ENCODE peak calls at places on chromosomes 11 and 22, in eight cellular contexts. C, Z, G, M, D, J, H and R are unnamed samples.

GRCh38 chr11:87219266-87219665 is 181.5 kb downstream of the TMEM135 start:
- DNase-seq in C (no peak), Z (no peak), G (no peak), M (no peak), D (no peak), J (peak; percentile 42), H (peak; percentile 15), R (no peak)

GRCh38 chr22:23283591-23284503 is 103.5 kb downstream of the BCR start:
- DNase-seq in C (no peak), Z (no peak), G (no peak), M (no peak), D (no peak), J (no peak), H (no peak), R (no peak)

GRCh38 chr11:88363566-88364169 is 26.1 kb upstream of the CTSC start:
- DNase-seq in C (no peak), Z (no peak), G (no peak), M (no peak), D (no peak), J (no peak), H (peak; percentile 67), R (no peak)

GRCh38 chr22:28017859-28018258 is 98.8 kb upstream of the PITPNB start:
- DNase-seq in C (peak; percentile 0), Z (peak; percentile 65), G (no peak), M (peak; percentile 28), D (peak; percentile 14), J (no peak), H (no peak), R (peak; percentile 6)

GRCh38 chr11:7252683-7253213 is 1.0 kb downstream of the SYT9 start:
- DNase-seq in C (no peak), Z (no peak), G (no peak), M (peak; percentile 41), D (no peak), J (peak; percentile 13), H (no peak), R (peak; percentile 4)

GRCh38 chr11:65040520-65041205 is 347 bp upstream of the SAC3D1 start:
- DNase-seq in C (peak; percentile 92), Z (peak; percentile 97), G (peak; percentile 96), M (peak; percentile 94), D (peak; percentile 89), J (peak; percentile 95), H (peak; percentile 94), R (peak; percentile 91)

GRCh38 chr11:47406896-47407745 is 1.3 kb upstream of the SLC39A13 start:
- DNase-seq in C (no peak), Z (no peak), G (no peak), M (no peak), D (no peak), J (no peak), H (no peak), R (no peak)

GRCh38 chr22:30246962-30247376 is 410 bp upstream of the LIF start:
- DNase-seq in C (peak; percentile 85), Z (no peak), G (no peak), M (no peak), D (no peak), J (no peak), H (no peak), R (no peak)

GRCh38 chr11:14248577-14248976 is 110.4 kb downstream of the RRAS2 start:
- DNase-seq in C (no peak), Z (no peak), G (no peak), M (no peak), D (no peak), J (peak; percentile 31), H (no peak), R (no peak)

GRCh38 chr11:106794058-106794457 is 224.2 kb downstream of the GUCY1A2 start:
- DNase-seq in C (no peak), Z (no peak), G (no peak), M (no peak), D (no peak), J (no peak), H (peak; percentile 42), R (no peak)

GRCh38 chr11:11618973-11619435 is 2.8 kb downstream of the GALNT18 start:
- DNase-seq in C (no peak), Z (no peak), G (peak; percentile 44), M (no peak), D (no peak), J (peak; percentile 26), H (no peak), R (no peak)

GRCh38 chr22:26550498-26551033 is 38.3 kb upstream of the TFIP11 start:
- DNase-seq in C (no peak), Z (no peak), G (no peak), M (peak; percentile 75), D (peak; percentile 49), J (no peak), H (peak; percentile 99), R (no peak)

GRCh38 chr22:37229012-37229804 is 14.9 kb downstream of the RAC2 start:
- DNase-seq in C (no peak), Z (peak; percentile 87), G (peak; percentile 41), M (no peak), D (no peak), J (no peak), H (peak; percentile 86), R (no peak)

GRCh38 chr22:42643632-42644421 is 3.4 kb upstream of the ATP5MGL start:
- DNase-seq in C (no peak), Z (no peak), G (no peak), M (no peak), D (no peak), J (no peak), H (no peak), R (no peak)

DNA sequence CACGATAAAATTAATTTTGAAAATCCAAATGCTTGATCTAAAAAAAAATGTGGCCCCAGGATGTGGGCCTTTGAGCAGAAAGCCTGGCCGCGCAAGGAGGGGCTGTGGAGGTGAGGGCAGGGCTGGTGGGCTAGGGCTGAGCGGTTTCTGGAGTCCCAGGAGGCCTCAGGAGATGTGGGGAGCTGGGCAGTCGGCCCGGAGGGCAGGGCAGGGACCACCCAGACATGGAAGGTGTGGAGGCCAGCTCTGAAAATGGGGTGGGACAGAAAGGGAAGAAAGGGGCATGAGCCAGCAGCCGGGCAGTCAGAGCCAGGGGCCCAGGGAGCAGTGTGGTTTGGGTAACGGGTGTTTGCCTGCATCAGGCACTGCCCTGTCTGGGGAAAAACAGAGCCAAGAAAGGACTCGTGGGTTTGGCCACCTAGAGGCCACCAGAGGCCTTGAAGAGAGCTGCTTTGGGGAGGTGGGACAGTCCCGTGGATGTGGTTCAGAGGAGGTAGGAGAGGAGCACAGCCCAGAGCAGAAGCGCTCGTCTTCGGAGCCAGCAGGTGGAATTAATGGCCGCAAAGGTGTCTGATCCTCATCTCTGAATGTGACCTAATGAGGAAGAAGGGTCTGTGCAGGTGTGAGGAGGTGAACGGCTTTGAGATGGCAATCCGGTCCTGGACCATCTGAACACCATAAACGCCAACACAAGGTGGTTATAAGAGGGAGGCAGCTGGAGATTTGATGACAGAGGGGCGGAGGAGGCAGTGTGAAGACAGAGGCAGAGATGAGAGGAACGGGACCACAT is 50.2 kb downstream of the IGF2 start:
- DNase-seq in C (no peak), Z (no peak), G (peak; percentile 37), M (peak; percentile 11), D (no peak), J (no peak), H (no peak), R (no peak)
- TF ChIP-seq CTCF in C (no peak), Z (no peak), G (no peak), M (no peak), D (no peak), J (peak; percentile 13), H (no peak), R (no peak)

DNA sequence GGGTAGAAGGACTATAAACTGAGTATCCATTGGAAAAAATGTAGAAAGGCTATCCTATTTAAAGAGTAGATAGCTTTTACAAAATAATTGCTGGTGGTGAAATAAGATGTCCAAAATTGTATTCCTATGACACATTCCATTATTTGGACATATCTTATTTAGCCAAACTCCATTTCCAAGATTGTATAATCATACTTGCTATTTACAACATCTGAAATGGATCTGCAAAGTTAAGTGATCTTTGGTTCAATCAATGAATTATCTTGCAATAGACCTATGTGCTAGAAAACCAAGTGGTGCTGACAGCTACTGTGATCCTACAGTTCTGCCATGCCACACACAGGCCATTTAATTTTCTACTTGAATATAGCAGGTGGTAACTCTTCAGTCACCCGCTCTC is 11.0 kb upstream of the BLID start:
- DNase-seq in C (no peak), Z (no peak), G (no peak), M (no peak), D (no peak), J (no peak), H (no peak), R (no peak)
- H3K4me1 ChIP-seq in C (no peaks in the 10 kb centered on the region), Z (no peaks in the 10 kb centered on the region), G (peaks cover 24% of the 10 kb centered on the region), M (peaks cover 8% of the 10 kb centered on the region), D (no peaks in the 10 kb centered on the region), J (peaks cover 7% of the 10 kb centered on the region), H (peaks cover 15% of the 10 kb centered on the region), R (no peaks in the 10 kb centered on the region)

DNA sequence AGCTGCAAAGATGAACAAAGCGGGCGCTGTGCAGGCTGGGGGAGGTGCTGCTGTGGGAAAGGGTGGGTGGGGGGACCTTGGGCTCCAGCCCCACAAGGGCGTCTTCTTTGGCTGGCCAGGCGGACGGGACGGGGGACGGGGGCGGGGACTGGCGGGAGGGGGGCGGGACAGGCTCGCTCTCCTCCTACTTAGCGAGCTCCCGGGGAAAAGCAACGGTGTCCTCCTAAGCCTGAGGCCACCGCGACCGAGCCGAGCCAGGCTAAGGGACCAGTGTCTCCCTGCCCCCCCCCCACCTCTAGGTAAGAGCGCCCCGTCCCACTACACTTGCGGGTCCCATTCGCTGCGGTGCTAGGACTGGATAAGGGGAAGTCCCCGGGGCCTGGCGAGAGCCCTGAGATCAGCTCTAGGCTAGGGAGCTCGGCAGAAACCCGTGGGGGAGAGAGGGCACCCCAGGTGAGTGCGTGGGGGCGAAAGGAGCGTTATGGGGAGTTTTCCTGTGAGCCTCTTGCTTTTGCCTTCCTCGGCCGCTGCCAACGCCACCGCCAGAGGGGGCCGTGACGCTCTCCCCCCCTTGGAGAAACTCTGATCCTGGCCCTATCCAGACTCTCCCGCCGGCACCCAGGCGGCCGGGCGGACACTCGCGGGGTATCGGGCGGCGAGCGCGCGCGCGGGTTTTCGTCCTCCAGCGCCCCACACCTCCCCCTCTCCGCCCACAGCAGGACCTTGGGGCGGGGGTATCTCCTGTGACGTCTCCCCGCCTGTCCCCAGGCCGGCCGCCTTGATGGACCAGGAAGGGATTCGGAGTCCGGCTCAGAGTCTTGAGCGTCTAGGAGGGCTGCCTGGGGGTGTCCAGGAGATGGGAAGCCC is at the start of gene PHLDB1:
- DNase-seq in C (peak; percentile 58), Z (peak; percentile 84), G (peak; percentile 61), M (peak; percentile 71), D (peak; percentile 56), J (peak; percentile 49), H (peak; percentile 66), R (peak; percentile 76)
- TF ChIP-seq CTCF in C (peak; percentile 65), Z (peak; percentile 57), G (peak; percentile 39), M (peak; percentile 57), D (peak; percentile 74), J (peak; percentile 72), H (peak; percentile 56), R (peak; percentile 59)

GRCh38 chr11:17782145-17782544 is 47.6 kb downstream of the KCNC1 start:
- DNase-seq in C (no peak), Z (no peak), G (no peak), M (no peak), D (no peak), J (no peak), H (no peak), R (no peak)

GRCh38 chr11:17783878-17784277 is 49.3 kb downstream of the KCNC1 start:
- DNase-seq in C (no peak), Z (no peak), G (no peak), M (no peak), D (no peak), J (no peak), H (no peak), R (no peak)

GRCh38 chr11:17781626-17782025 is 47.0 kb downstream of the KCNC1 start:
- DNase-seq in C (no peak), Z (no peak), G (no peak), M (no peak), D (no peak), J (no peak), H (no peak), R (no peak)

GRCh38 chr11:17781221-17781620 is 46.6 kb downstream of the KCNC1 start:
- DNase-seq in C (no peak), Z (peak; percentile 61), G (no peak), M (no peak), D (no peak), J (no peak), H (no peak), R (no peak)

GRCh38 chr11:17782938-17783337 is 48.4 kb downstream of the KCNC1 start:
- DNase-seq in C (no peak), Z (peak; percentile 47), G (no peak), M (no peak), D (no peak), J (no peak), H (no peak), R (no peak)
- H3K4me1 ChIP-seq in C (no peaks in the 10 kb centered on the region), Z (no peaks in the 10 kb centered on the region), G (no peaks in the 10 kb centered on the region), M (no peaks in the 10 kb centered on the region), D (no peaks in the 10 kb centered on the region), J (no peaks in the 10 kb centered on the region), H (peaks cover 7% of the 10 kb centered on the region), R (no peaks in the 10 kb centered on the region)